ENCODE peak calls at places on chromosomes 16 and 17, in ten cellular contexts. L is smooth muscle cell of the brain vasculature; R is Caco-2; N is activated CD8-positive, alpha-beta memory T cell treated with anti-CD3 and anti-CD28 coated beads for 4 hours; F is Daoy; Y is NCI-H526; O is A673; I is T1000; A is aorta; E is WTC11. S is an unnamed sample.

GRCh38 chr17:41917957-41918391 is 777 bp downstream of the ACLY start:
- DNase-seq in L (no peak), R (no peak), N (no peak), F (peak; percentile 71), Y (peak; percentile 55), O (peak; percentile 30), I (peak; percentile 33), A (peak; percentile 89), E (peak; percentile 37), S (peak; percentile 75)

GRCh38 chr17:57332501-57332900 is 76.2 kb downstream of the MSI2 start:
- DNase-seq in L (no peak), R (no peak), N (no peak), F (no peak), Y (no peak), O (no peak), I (no peak), A (no peak), E (no peak), S (no peak)

GRCh38 chr17:81556175-81556691 is 4.1 kb upstream of the FAAP100 start:
- DNase-seq in L (no peak), R (peak; percentile 51), N (no peak), F (no peak), Y (peak; percentile 69), O (no peak), I (no peak), A (no peak), E (no peak), S (no peak)

GRCh38 chr17:76523084-76524037 is 14.1 kb downstream of the CYGB start:
- DNase-seq in L (no peak), R (peak; percentile 85), N (peak; percentile 61), F (peak; percentile 76), Y (peak; percentile 83), O (peak; percentile 77), I (peak; percentile 77), A (peak; percentile 93), E (peak; percentile 88), S (peak; percentile 78)

GRCh38 chr17:49506282-49506681 is 11.2 kb downstream of the NGFR start:
- DNase-seq in L (no peak), R (no peak), N (no peak), F (no peak), Y (no peak), O (no peak), I (no peak), A (no peak), E (no peak), S (no peak)

GRCh38 chr16:11372924-11373306 is 27.7 kb downstream of the RMI2 start:
- DNase-seq in L (no peak), R (no peak), N (no peak), F (no peak), Y (no peak), O (no peak), I (no peak), A (peak; percentile 26), E (no peak), S (no peak)

GRCh38 chr17:4463818-4464501 is 30.2 kb downstream of the SPNS3 start:
- DNase-seq in L (no peak), R (no peak), N (no peak), F (no peak), Y (no peak), O (no peak), I (no peak), A (no peak), E (no peak), S (peak; percentile 74)

GRCh38 chr17:81131486-81132196 is 33.7 kb upstream of the PVALEF start:
- DNase-seq in L (no peak), R (peak; percentile 79), N (no peak), F (no peak), Y (no peak), O (no peak), I (no peak), A (no peak), E (no peak), S (no peak)

GRCh38 chr17:75260679-75261335 is 599 bp downstream of the GGA3 start:
- DNase-seq in L (no peak), R (no peak), N (no peak), F (peak; percentile 27), Y (no peak), O (no peak), I (no peak), A (no peak), E (peak; percentile 32), S (no peak)

GRCh38 chr17:3893003-3893719 is at the start of gene CAMKK1:
- DNase-seq in L (no peak), R (peak; percentile 88), N (peak; percentile 69), F (peak; percentile 93), Y (peak; percentile 91), O (peak; percentile 92), I (peak; percentile 76), A (peak; percentile 96), E (peak; percentile 86), S (peak; percentile 95)

GRCh38 chr16:87586201-87586782 is 16.0 kb upstream of the JPH3 start:
- DNase-seq in L (no peak), R (no peak), N (no peak), F (no peak), Y (no peak), O (no peak), I (no peak), A (peak; percentile 53), E (no peak), S (no peak)

GRCh38 chr16:1199342-1200013 is 25.6 kb downstream of the TPSG1 start:
- DNase-seq in L (no peak), R (no peak), N (no peak), F (no peak), Y (no peak), O (no peak), I (no peak), A (no peak), E (peak; percentile 33), S (no peak)

S was measured in astrocyte of the hippocampus.